ENCODE peak calls at places on chromosomes 2 and 18, in five cellular contexts. One of them, this sample, is unnamed.

GRCh38 chr2:209790066-209790728 is 18.6 kb downstream of the UNC80 start:
- ATAC-seq in GM12878: peak
- ATAC-seq in upper lobe of left lung: no peak
- ATAC-seq in HepG2: peak
- ATAC-seq in K562: no peak
- ATAC-seq in this sample: no peak

GRCh38 chr2:9556121-9556869 is 665 bp upstream of the ADAM17 start:
- ATAC-seq in GM12878: peak
- ATAC-seq in upper lobe of left lung: no peak
- ATAC-seq in HepG2: peak
- ATAC-seq in K562: peak
- ATAC-seq in this sample: peak

GRCh38 chr2:197973772-197974171 is 169.4 kb downstream of the PLCL1 start:
- ATAC-seq in GM12878: no peak
- ATAC-seq in upper lobe of left lung: no peak
- ATAC-seq in HepG2: no peak
- ATAC-seq in K562: no peak
- ATAC-seq in this sample: no peak

GRCh38 chr18:49492694-49493033 is 5.6 kb upstream of the C18orf32 start:
- ATAC-seq in GM12878: no peak
- ATAC-seq in upper lobe of left lung: no peak
- ATAC-seq in HepG2: no peak
- ATAC-seq in K562: no peak
- ATAC-seq in this sample: no peak

GRCh38 chr2:179532890-179533289 is 268.3 kb upstream of the SESTD1 start:
- ATAC-seq in GM12878: no peak
- ATAC-seq in upper lobe of left lung: no peak
- ATAC-seq in HepG2: peak
- ATAC-seq in K562: no peak
- ATAC-seq in this sample: no peak

GRCh38 chr2:9760069-9760910 is 83.0 kb upstream of the TAF1B start:
- ATAC-seq in GM12878: no peak
- ATAC-seq in upper lobe of left lung: no peak
- ATAC-seq in HepG2: no peak
- ATAC-seq in K562: peak
- ATAC-seq in this sample: no peak

GRCh38 chr18:69998523-69998987 is 50.9 kb upstream of the CD226 start:
- ATAC-seq in GM12878: no peak
- ATAC-seq in upper lobe of left lung: no peak
- ATAC-seq in HepG2: no peak
- ATAC-seq in K562: no peak
- ATAC-seq in this sample: no peak

GRCh38 chr2:80266231-80266630 is 38.3 kb downstream of the LRRTM1 start:
- ATAC-seq in GM12878: no peak
- ATAC-seq in upper lobe of left lung: no peak
- ATAC-seq in HepG2: no peak
- ATAC-seq in K562: no peak
- ATAC-seq in this sample: no peak

GRCh38 chr2:159489476-159489875 is 126.9 kb downstream of the BAZ2B start:
- ATAC-seq in GM12878: no peak
- ATAC-seq in upper lobe of left lung: no peak
- ATAC-seq in HepG2: no peak
- ATAC-seq in K562: no peak
- ATAC-seq in this sample: no peak

GRCh38 chr2:46032996-46033395 is 264.2 kb upstream of the EPAS1 start:
- ATAC-seq in GM12878: peak
- ATAC-seq in upper lobe of left lung: no peak
- ATAC-seq in HepG2: no peak
- ATAC-seq in K562: no peak
- ATAC-seq in this sample: no peak

GRCh38 chr2:101231937-101232336 is 20.7 kb upstream of the CNOT11 start:
- ATAC-seq in GM12878: no peak
- ATAC-seq in upper lobe of left lung: no peak
- ATAC-seq in HepG2: no peak
- ATAC-seq in K562: peak
- ATAC-seq in this sample: no peak

GRCh38 chr18:75130591-75131274 is 78.2 kb downstream of the PTGR3 start:
- ATAC-seq in GM12878: no peak
- ATAC-seq in upper lobe of left lung: no peak
- ATAC-seq in HepG2: no peak
- ATAC-seq in K562: no peak
- ATAC-seq in this sample: no peak

GRCh38 chr2:196295005-196295404 is 123.6 kb upstream of the STK17B start:
- ATAC-seq in GM12878: peak
- ATAC-seq in upper lobe of left lung: no peak
- ATAC-seq in HepG2: no peak
- ATAC-seq in K562: no peak
- ATAC-seq in this sample: no peak

GRCh38 chr2:196294510-196294909 is 123.1 kb upstream of the STK17B start:
- ATAC-seq in GM12878: no peak
- ATAC-seq in upper lobe of left lung: no peak
- ATAC-seq in HepG2: no peak
- ATAC-seq in K562: no peak
- ATAC-seq in this sample: no peak

GRCh38 chr2:196291418-196291817 is 120.0 kb upstream of the STK17B start:
- ATAC-seq in GM12878: no peak
- ATAC-seq in upper lobe of left lung: peak
- ATAC-seq in HepG2: no peak
- ATAC-seq in K562: no peak
- ATAC-seq in this sample: no peak

GRCh38 chr2:196291873-196292800 is 120.8 kb upstream of the STK17B start:
- ATAC-seq in GM12878: peak
- ATAC-seq in upper lobe of left lung: peak
- ATAC-seq in HepG2: peak
- ATAC-seq in K562: no peak
- ATAC-seq in this sample: no peak

DNA sequence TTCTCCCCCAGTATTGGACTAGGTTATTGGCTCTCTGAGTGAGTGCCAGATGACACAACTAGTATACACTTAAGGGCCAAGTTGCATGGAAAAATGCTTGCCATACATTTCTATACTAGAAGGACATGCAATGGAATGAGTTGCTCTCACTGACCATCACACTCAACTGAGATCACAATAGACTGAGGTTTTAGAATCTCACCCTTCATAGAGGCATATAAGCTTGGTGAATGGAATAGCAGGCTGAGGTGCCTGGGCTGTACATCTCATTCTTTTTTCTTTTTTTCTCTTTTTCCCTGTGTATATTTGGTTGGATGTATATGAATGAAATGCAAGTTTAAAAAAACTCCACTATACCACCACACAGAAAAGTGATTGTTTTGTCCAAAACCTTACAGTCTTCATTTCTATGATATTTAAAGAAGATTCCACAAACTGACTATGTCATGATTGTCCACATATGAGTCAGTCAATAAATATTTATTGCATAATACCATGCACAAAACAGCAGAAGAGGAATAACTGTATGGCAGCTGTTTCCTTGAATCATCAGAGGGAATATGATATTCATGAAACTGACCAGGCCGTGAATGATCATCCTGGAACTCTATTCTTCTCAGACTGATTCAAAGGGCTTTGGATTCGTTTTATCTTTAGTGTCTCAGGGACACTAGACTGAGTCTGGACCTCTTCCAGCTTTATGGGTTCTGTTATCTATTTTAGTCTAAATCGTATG is 122.5 kb upstream of the STK17B start:
- ATAC-seq in GM12878: no peak
- ATAC-seq in upper lobe of left lung: peak
- ATAC-seq in HepG2: no peak
- ATAC-seq in K562: no peak
- ATAC-seq in this sample: peak
- TF ChIP-seq EP300 in GM12878: no peak
- TF ChIP-seq EP300 in upper lobe of left lung: no peak
- TF ChIP-seq EP300 in HepG2: no peak
- TF ChIP-seq EP300 in K562: no peak
- TF ChIP-seq EP300 in this sample: no peak

DNA sequence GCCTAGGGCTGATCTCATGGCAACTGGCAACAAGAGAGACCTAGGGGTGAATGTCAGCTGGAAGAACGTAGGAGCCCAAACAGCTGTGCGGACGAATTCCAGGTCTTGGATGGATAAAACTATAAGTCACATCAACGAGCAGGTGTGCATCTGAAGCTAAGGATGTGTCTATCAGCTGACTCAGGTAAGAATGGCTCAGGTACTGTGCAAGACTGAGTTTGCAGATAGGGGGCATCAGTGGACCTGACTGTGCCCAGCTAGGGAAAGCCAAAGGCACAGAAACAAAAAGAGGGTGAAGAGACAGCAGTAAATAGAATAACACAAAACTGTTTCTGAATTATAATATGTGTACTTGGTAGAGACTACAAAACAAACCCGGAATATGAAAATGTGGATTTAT is 357.3 kb downstream of the ZEB2 start:
- ATAC-seq in GM12878: peak
- ATAC-seq in upper lobe of left lung: no peak
- ATAC-seq in HepG2: peak
- ATAC-seq in K562: peak
- ATAC-seq in this sample: no peak
- TF ChIP-seq CTCF in GM12878: peak
- TF ChIP-seq CTCF in upper lobe of left lung: peak
- TF ChIP-seq CTCF in HepG2: peak
- TF ChIP-seq CTCF in K562: peak
- TF ChIP-seq CTCF in this sample: no peak

GRCh38 chr2:149134335-149134923 is 95.9 kb downstream of the LYPD6B start:
- ATAC-seq in GM12878: no peak
- ATAC-seq in upper lobe of left lung: no peak
- ATAC-seq in HepG2: no peak
- ATAC-seq in K562: no peak
- ATAC-seq in this sample: no peak
- TF ChIP-seq POLR2AphosphoS5 in GM12878: no peak
- TF ChIP-seq POLR2AphosphoS5 in upper lobe of left lung: no peak
- TF ChIP-seq POLR2AphosphoS5 in HepG2: no peak
- TF ChIP-seq POLR2AphosphoS5 in K562: no peak
- TF ChIP-seq POLR2AphosphoS5 in this sample: no peak

GRCh38 chr2:238439093-238439849 is 12.5 kb downstream of the ASB1 start:
- ATAC-seq in GM12878: no peak
- ATAC-seq in upper lobe of left lung: peak
- ATAC-seq in HepG2: no peak
- ATAC-seq in K562: no peak
- ATAC-seq in this sample: peak
- TF ChIP-seq EP300 in GM12878: no peak
- TF ChIP-seq EP300 in upper lobe of left lung: no peak
- TF ChIP-seq EP300 in HepG2: no peak
- TF ChIP-seq EP300 in K562: no peak
- TF ChIP-seq EP300 in this sample: no peak

GRCh38 chr2:88669371-88670214 is 21.9 kb upstream of the RPIA start:
- ATAC-seq in GM12878: peak
- ATAC-seq in upper lobe of left lung: peak
- ATAC-seq in HepG2: peak
- ATAC-seq in K562: peak
- ATAC-seq in this sample: no peak
- TF ChIP-seq CTCF in GM12878: peak
- TF ChIP-seq CTCF in upper lobe of left lung: peak
- TF ChIP-seq CTCF in HepG2: peak
- TF ChIP-seq CTCF in K562: peak
- TF ChIP-seq CTCF in this sample: peak